ENCODE peak calls at places on chromosomes 13 and 19, in five cellular contexts. G, R, Q, I and M are unnamed samples.

GRCh38 chr13:114282143-114282685 is 813 bp downstream of the UPF3A start:
- DNase-seq in G (peak), R (peak), Q (peak), I (no peak), M (peak)

GRCh38 chr13:75445717-75446529 is 36.0 kb downstream of the TBC1D4 start:
- DNase-seq in G (no peak), R (peak), Q (peak), I (no peak), M (no peak)

GRCh38 chr19:43332058-43332922 is 21.2 kb upstream of the CD177 start:
- DNase-seq in G (no peak), R (no peak), Q (no peak), I (no peak), M (no peak)

GRCh38 chr13:90545070-90545840 is 802.2 kb upstream of the MIR17HG start:
- DNase-seq in G (peak), R (peak), Q (no peak), I (no peak), M (no peak)

GRCh38 chr19:43532571-43532961 is 422 bp upstream of the ZNF575 start:
- DNase-seq in G (peak), R (no peak), Q (no peak), I (no peak), M (no peak)

GRCh38 chr13:98258226-98258625 is 81.2 kb upstream of the RNF113B start:
- DNase-seq in G (no peak), R (no peak), Q (no peak), I (no peak), M (no peak)

GRCh38 chr19:49555600-49556411 is 24.6 kb downstream of the NOSIP start:
- DNase-seq in G (peak), R (peak), Q (no peak), I (no peak), M (no peak)

GRCh38 chr13:42969558-42970172 is 22.4 kb downstream of the EPSTI1 start:
- DNase-seq in G (peak), R (peak), Q (peak), I (no peak), M (peak)

GRCh38 chr13:113816248-113816924 is 47.5 kb downstream of the GAS6 start:
- DNase-seq in G (no peak), R (no peak), Q (peak), I (no peak), M (no peak)